ENCODE peak calls at places on chromosomes 3 and 15, in eight cellular contexts. One of them, this sample, is unnamed.

GRCh38 chr3:50502225-50502583 is 1.2 kb downstream of the CACNA2D2 start:
- DNase-seq in heart left ventricle: no peak
- DNase-seq in astrocyte of the spinal cord: no peak
- DNase-seq in uterus: no peak
- DNase-seq in epithelial cell of esophagus: no peak
- DNase-seq in upper lobe of right lung: no peak
- DNase-seq in choroid plexus epithelial cell: no peak
- DNase-seq in heart right ventricle: no peak
- DNase-seq in this sample: no peak

GRCh38 chr15:75206006-75206405 is 4.3 kb downstream of the C15orf39 start:
- DNase-seq in heart left ventricle: peak
- DNase-seq in astrocyte of the spinal cord: no peak
- DNase-seq in uterus: no peak
- DNase-seq in epithelial cell of esophagus: no peak
- DNase-seq in upper lobe of right lung: no peak
- DNase-seq in choroid plexus epithelial cell: no peak
- DNase-seq in heart right ventricle: no peak
- DNase-seq in this sample: no peak

GRCh38 chr15:45088801-45089711 is 24.9 kb downstream of the DUOX2 start:
- DNase-seq in heart left ventricle: no peak
- DNase-seq in astrocyte of the spinal cord: no peak
- DNase-seq in uterus: no peak
- DNase-seq in epithelial cell of esophagus: no peak
- DNase-seq in upper lobe of right lung: no peak
- DNase-seq in choroid plexus epithelial cell: no peak
- DNase-seq in heart right ventricle: no peak
- DNase-seq in this sample: no peak

GRCh38 chr3:112378989-112379692 is 46.2 kb downstream of the CD200 start:
- DNase-seq in heart left ventricle: no peak
- DNase-seq in astrocyte of the spinal cord: peak
- DNase-seq in uterus: no peak
- DNase-seq in epithelial cell of esophagus: peak
- DNase-seq in upper lobe of right lung: no peak
- DNase-seq in choroid plexus epithelial cell: peak
- DNase-seq in heart right ventricle: no peak
- DNase-seq in this sample: no peak

GRCh38 chr3:182740710-182741109 is 52.6 kb upstream of the ATP11B start:
- DNase-seq in heart left ventricle: no peak
- DNase-seq in astrocyte of the spinal cord: no peak
- DNase-seq in uterus: no peak
- DNase-seq in epithelial cell of esophagus: peak
- DNase-seq in upper lobe of right lung: no peak
- DNase-seq in choroid plexus epithelial cell: no peak
- DNase-seq in heart right ventricle: no peak
- DNase-seq in this sample: no peak

GRCh38 chr15:63970723-63971426 is 75.4 kb downstream of the DAPK2 start:
- DNase-seq in heart left ventricle: no peak
- DNase-seq in astrocyte of the spinal cord: no peak
- DNase-seq in uterus: no peak
- DNase-seq in epithelial cell of esophagus: no peak
- DNase-seq in upper lobe of right lung: no peak
- DNase-seq in choroid plexus epithelial cell: peak
- DNase-seq in heart right ventricle: no peak
- DNase-seq in this sample: no peak

GRCh38 chr15:58758141-58758540 is 8.6 kb upstream of the ADAM10 start:
- DNase-seq in heart left ventricle: no peak
- DNase-seq in astrocyte of the spinal cord: no peak
- DNase-seq in uterus: no peak
- DNase-seq in epithelial cell of esophagus: peak
- DNase-seq in upper lobe of right lung: no peak
- DNase-seq in choroid plexus epithelial cell: peak
- DNase-seq in heart right ventricle: no peak
- DNase-seq in this sample: no peak

GRCh38 chr15:100252779-100253417 is 88.9 kb downstream of the ADAMTS17 start:
- DNase-seq in heart left ventricle: no peak
- DNase-seq in astrocyte of the spinal cord: no peak
- DNase-seq in uterus: no peak
- DNase-seq in epithelial cell of esophagus: no peak
- DNase-seq in upper lobe of right lung: no peak
- DNase-seq in choroid plexus epithelial cell: no peak
- DNase-seq in heart right ventricle: no peak
- DNase-seq in this sample: no peak

GRCh38 chr3:53046171-53047170 is 598 bp upstream of the SFMBT1 start:
- DNase-seq in heart left ventricle: peak
- DNase-seq in astrocyte of the spinal cord: peak
- DNase-seq in uterus: peak
- DNase-seq in epithelial cell of esophagus: peak
- DNase-seq in upper lobe of right lung: peak
- DNase-seq in choroid plexus epithelial cell: peak
- DNase-seq in heart right ventricle: peak
- DNase-seq in this sample: peak

GRCh38 chr3:131072845-131073244 is 46.2 kb downstream of the NEK11 start:
- DNase-seq in heart left ventricle: no peak
- DNase-seq in astrocyte of the spinal cord: no peak
- DNase-seq in uterus: peak
- DNase-seq in epithelial cell of esophagus: no peak
- DNase-seq in upper lobe of right lung: no peak
- DNase-seq in choroid plexus epithelial cell: peak
- DNase-seq in heart right ventricle: peak
- DNase-seq in this sample: no peak

GRCh38 chr3:145282505-145282904 is 878.5 kb downstream of the PLOD2 start:
- DNase-seq in heart left ventricle: no peak
- DNase-seq in astrocyte of the spinal cord: no peak
- DNase-seq in uterus: no peak
- DNase-seq in epithelial cell of esophagus: no peak
- DNase-seq in upper lobe of right lung: no peak
- DNase-seq in choroid plexus epithelial cell: no peak
- DNase-seq in heart right ventricle: no peak
- DNase-seq in this sample: no peak

GRCh38 chr15:91909574-91909973 is 56.1 kb downstream of the SLCO3A1 start:
- DNase-seq in heart left ventricle: no peak
- DNase-seq in astrocyte of the spinal cord: no peak
- DNase-seq in uterus: no peak
- DNase-seq in epithelial cell of esophagus: no peak
- DNase-seq in upper lobe of right lung: no peak
- DNase-seq in choroid plexus epithelial cell: no peak
- DNase-seq in heart right ventricle: no peak
- DNase-seq in this sample: no peak

GRCh38 chr3:36489106-36489505 is 108.8 kb downstream of the STAC start:
- DNase-seq in heart left ventricle: no peak
- DNase-seq in astrocyte of the spinal cord: no peak
- DNase-seq in uterus: no peak
- DNase-seq in epithelial cell of esophagus: no peak
- DNase-seq in upper lobe of right lung: no peak
- DNase-seq in choroid plexus epithelial cell: no peak
- DNase-seq in heart right ventricle: no peak
- DNase-seq in this sample: no peak

GRCh38 chr3:23800731-23801130 is 5.0 kb upstream of the UBE2E1 start:
- DNase-seq in heart left ventricle: no peak
- DNase-seq in astrocyte of the spinal cord: peak
- DNase-seq in uterus: no peak
- DNase-seq in epithelial cell of esophagus: peak
- DNase-seq in upper lobe of right lung: no peak
- DNase-seq in choroid plexus epithelial cell: peak
- DNase-seq in heart right ventricle: no peak
- DNase-seq in this sample: no peak

GRCh38 chr3:161474691-161475090 is 21.9 kb upstream of the OTOL1 start:
- DNase-seq in heart left ventricle: no peak
- DNase-seq in astrocyte of the spinal cord: no peak
- DNase-seq in uterus: no peak
- DNase-seq in epithelial cell of esophagus: no peak
- DNase-seq in upper lobe of right lung: no peak
- DNase-seq in choroid plexus epithelial cell: no peak
- DNase-seq in heart right ventricle: no peak
- DNase-seq in this sample: no peak

GRCh38 chr15:57048930-57049550 is 130.6 kb downstream of the TCF12 start:
- DNase-seq in heart left ventricle: no peak
- DNase-seq in astrocyte of the spinal cord: no peak
- DNase-seq in uterus: no peak
- DNase-seq in epithelial cell of esophagus: no peak
- DNase-seq in upper lobe of right lung: no peak
- DNase-seq in choroid plexus epithelial cell: peak
- DNase-seq in heart right ventricle: no peak
- DNase-seq in this sample: no peak

GRCh38 chr15:33701304-33701696 is 267.0 kb upstream of the CHRM5 start:
- DNase-seq in heart left ventricle: no peak
- DNase-seq in astrocyte of the spinal cord: no peak
- DNase-seq in uterus: no peak
- DNase-seq in epithelial cell of esophagus: peak
- DNase-seq in upper lobe of right lung: no peak
- DNase-seq in choroid plexus epithelial cell: peak
- DNase-seq in heart right ventricle: no peak
- DNase-seq in this sample: no peak

GRCh38 chr3:63278171-63278999 is at the start of gene SYNPR:
- DNase-seq in heart left ventricle: no peak
- DNase-seq in astrocyte of the spinal cord: no peak
- DNase-seq in uterus: no peak
- DNase-seq in epithelial cell of esophagus: no peak
- DNase-seq in upper lobe of right lung: no peak
- DNase-seq in choroid plexus epithelial cell: no peak
- DNase-seq in heart right ventricle: no peak
- DNase-seq in this sample: peak

GRCh38 chr3:63274359-63274758 is 3.7 kb upstream of the SYNPR start:
- DNase-seq in heart left ventricle: no peak
- DNase-seq in astrocyte of the spinal cord: no peak
- DNase-seq in uterus: no peak
- DNase-seq in epithelial cell of esophagus: no peak
- DNase-seq in upper lobe of right lung: no peak
- DNase-seq in choroid plexus epithelial cell: no peak
- DNase-seq in heart right ventricle: no peak
- DNase-seq in this sample: no peak

GRCh38 chr3:63279000-63279366 is 875 bp downstream of the SYNPR start:
- DNase-seq in heart left ventricle: no peak
- DNase-seq in astrocyte of the spinal cord: no peak
- DNase-seq in uterus: no peak
- DNase-seq in epithelial cell of esophagus: no peak
- DNase-seq in upper lobe of right lung: no peak
- DNase-seq in choroid plexus epithelial cell: no peak
- DNase-seq in heart right ventricle: no peak
- DNase-seq in this sample: peak

GRCh38 chr3:63279442-63279841 is 1.3 kb downstream of the SYNPR start:
- DNase-seq in heart left ventricle: no peak
- DNase-seq in astrocyte of the spinal cord: no peak
- DNase-seq in uterus: no peak
- DNase-seq in epithelial cell of esophagus: no peak
- DNase-seq in upper lobe of right lung: no peak
- DNase-seq in choroid plexus epithelial cell: no peak
- DNase-seq in heart right ventricle: no peak
- DNase-seq in this sample: no peak
- TF ChIP-seq CTCF in heart left ventricle: no peak
- TF ChIP-seq CTCF in astrocyte of the spinal cord: no peak
- TF ChIP-seq CTCF in uterus: no peak
- TF ChIP-seq CTCF in epithelial cell of esophagus: no peak
- TF ChIP-seq CTCF in upper lobe of right lung: no peak
- TF ChIP-seq CTCF in choroid plexus epithelial cell: no peak
- TF ChIP-seq CTCF in heart right ventricle: no peak
- TF ChIP-seq CTCF in this sample: no peak

DNA sequence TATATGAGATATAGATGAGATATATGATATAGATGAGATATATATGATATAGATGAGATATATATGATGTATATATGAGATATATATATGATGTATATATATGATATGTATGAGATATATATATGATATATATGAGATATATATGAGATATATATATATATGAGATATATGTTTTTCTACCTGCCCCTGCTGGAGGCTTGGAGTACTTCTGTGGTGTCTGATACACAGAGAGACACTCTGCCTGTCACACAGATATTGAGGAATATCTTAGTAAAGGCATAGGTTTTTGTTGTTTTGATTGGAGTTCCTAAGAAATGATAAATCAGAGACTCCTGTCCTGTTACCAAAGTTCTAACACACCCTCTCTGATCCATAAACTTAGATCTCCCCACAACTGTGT is 43.0 kb downstream of the TMEM41A start:
- DNase-seq in heart left ventricle: no peak
- DNase-seq in astrocyte of the spinal cord: no peak
- DNase-seq in uterus: no peak
- DNase-seq in epithelial cell of esophagus: no peak
- DNase-seq in upper lobe of right lung: no peak
- DNase-seq in choroid plexus epithelial cell: peak
- DNase-seq in heart right ventricle: no peak
- DNase-seq in this sample: no peak
- TF ChIP-seq CTCF in heart left ventricle: no peak
- TF ChIP-seq CTCF in astrocyte of the spinal cord: no peak
- TF ChIP-seq CTCF in uterus: no peak
- TF ChIP-seq CTCF in epithelial cell of esophagus: peak
- TF ChIP-seq CTCF in upper lobe of right lung: peak
- TF ChIP-seq CTCF in choroid plexus epithelial cell: peak
- TF ChIP-seq CTCF in heart right ventricle: no peak
- TF ChIP-seq CTCF in this sample: no peak

DNA sequence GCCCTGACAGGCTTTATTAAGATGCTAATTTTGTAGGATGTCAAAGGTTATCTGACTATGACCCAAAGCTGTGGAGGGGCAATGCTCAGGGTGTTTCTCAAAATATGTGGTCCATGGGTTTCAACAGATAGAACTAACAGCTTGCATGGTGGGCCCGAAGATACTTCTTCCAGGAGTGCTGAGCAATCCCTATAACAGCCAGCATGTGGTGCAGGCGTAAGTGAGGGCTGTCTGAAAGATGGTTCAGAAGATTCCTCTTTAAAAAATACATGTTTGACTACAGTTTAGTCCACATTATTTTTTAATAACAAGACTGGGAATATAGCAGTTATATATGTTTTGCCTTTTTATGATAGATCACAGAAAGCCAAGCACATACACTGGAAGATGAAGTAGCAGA is 7.6 kb downstream of the SCG3 start:
- DNase-seq in heart left ventricle: no peak
- DNase-seq in astrocyte of the spinal cord: no peak
- DNase-seq in uterus: no peak
- DNase-seq in epithelial cell of esophagus: no peak
- DNase-seq in upper lobe of right lung: no peak
- DNase-seq in choroid plexus epithelial cell: peak
- DNase-seq in heart right ventricle: no peak
- DNase-seq in this sample: no peak
- TF ChIP-seq CTCF in heart left ventricle: no peak
- TF ChIP-seq CTCF in astrocyte of the spinal cord: peak
- TF ChIP-seq CTCF in uterus: no peak
- TF ChIP-seq CTCF in epithelial cell of esophagus: peak
- TF ChIP-seq CTCF in upper lobe of right lung: peak
- TF ChIP-seq CTCF in choroid plexus epithelial cell: peak
- TF ChIP-seq CTCF in heart right ventricle: no peak
- TF ChIP-seq CTCF in this sample: no peak

GRCh38 chr15:40859206-40859851 is 14.7 kb downstream of the RHOV start:
- DNase-seq in heart left ventricle: peak
- DNase-seq in astrocyte of the spinal cord: peak
- DNase-seq in uterus: peak
- DNase-seq in epithelial cell of esophagus: peak
- DNase-seq in upper lobe of right lung: peak
- DNase-seq in choroid plexus epithelial cell: peak
- DNase-seq in heart right ventricle: peak
- DNase-seq in this sample: peak
- TF ChIP-seq CTCF in heart left ventricle: peak
- TF ChIP-seq CTCF in astrocyte of the spinal cord: peak
- TF ChIP-seq CTCF in uterus: peak
- TF ChIP-seq CTCF in epithelial cell of esophagus: peak
- TF ChIP-seq CTCF in upper lobe of right lung: peak
- TF ChIP-seq CTCF in choroid plexus epithelial cell: peak
- TF ChIP-seq CTCF in heart right ventricle: peak
- TF ChIP-seq CTCF in this sample: peak